ENCODE peak calls at places on chromosomes 11 and 22, in ten cellular contexts. Z is lower leg skin; F is HCEC 1CT; P is activated CD4-positive, alpha-beta T cell treated with anti-CD3 and anti-CD28 coated beads, Interleukin-2, amount 50 U/mL, for 48 hours; I is caudate nucleus; L is amniotic epithelial cell; N is central memory CD4-positive, alpha-beta T cell; J is fibroblast of pulmonary artery; S is uterus; K is AG09319. G is an unnamed sample.

GRCh38 chr11:44590769-44591168 is 25.3 kb downstream of the CD82 start:
- DNase-seq in K (no peak), P (no peak), N (no peak), Z (no peak), L (no peak), S (no peak), I (no peak), F (no peak), J (no peak), G (no peak)

GRCh38 chr22:26461188-26461810 is 22.3 kb downstream of the HPS4 start:
- DNase-seq in S (peak), K (no peak), L (peak), J (peak), Z (peak), N (no peak), F (peak), I (no peak), P (peak), G (peak)

GRCh38 chr11:134228625-134229024 is 4.2 kb downstream of the VPS26B start:
- DNase-seq in S (no peak), P (peak), Z (peak), J (no peak), K (no peak), N (no peak), I (no peak), F (no peak), L (no peak), G (no peak)

GRCh38 chr11:8239056-8239455 is 24.6 kb downstream of the LMO1 start:
- DNase-seq in S (no peak), I (no peak), J (no peak), N (no peak), K (no peak), Z (no peak), L (no peak), F (no peak), P (no peak), G (no peak)

GRCh38 chr22:35540600-35541253 is at the start of gene RASD2:
- DNase-seq in K (no peak), I (peak), P (peak), S (peak), L (peak), Z (no peak), J (no peak), N (peak), F (no peak), G (peak)

GRCh38 chr11:96254087-96254486 is 88.9 kb downstream of the MAML2 start:
- DNase-seq in J (peak), L (peak), F (no peak), P (no peak), N (peak), K (no peak), S (no peak), I (no peak), Z (no peak), G (peak)

GRCh38 chr11:69773626-69774353 is 1.4 kb downstream of the FGF4 start:
- DNase-seq in Z (no peak), F (no peak), S (no peak), I (no peak), J (no peak), K (no peak), L (no peak), N (no peak), P (no peak), G (no peak)

GRCh38 chr11:35139883-35140282 is 912 bp downstream of the CD44 start:
- DNase-seq in F (peak), Z (no peak), S (no peak), J (no peak), P (no peak), I (no peak), K (no peak), N (no peak), L (no peak), G (no peak)

GRCh38 chr11:61670626-61671025 is 9.6 kb upstream of the DAGLA start:
- DNase-seq in L (no peak), S (no peak), K (no peak), I (no peak), N (no peak), F (no peak), Z (no peak), J (no peak), P (no peak), G (no peak)

GRCh38 chr11:69671734-69672465 is 3.3 kb downstream of the LTO1 start:
- DNase-seq in L (no peak), I (no peak), P (no peak), F (no peak), K (no peak), N (no peak), S (no peak), Z (peak), J (no peak), G (no peak)

GRCh38 chr22:44089717-44090570 is 65.8 kb downstream of the PARVB start:
- DNase-seq in F (no peak), L (no peak), Z (no peak), J (no peak), S (no peak), K (no peak), I (no peak), P (no peak), N (no peak), G (no peak)

GRCh38 chr11:34619062-34619516 is 1.8 kb upstream of the EHF start:
- DNase-seq in L (no peak), S (no peak), I (no peak), Z (no peak), N (no peak), P (no peak), J (no peak), K (no peak), F (no peak), G (peak)

GRCh38 chr11:128022007-128022368 is 565.4 kb downstream of the ETS1 start:
- DNase-seq in P (no peak), F (peak), J (peak), N (no peak), S (no peak), I (no peak), K (no peak), Z (no peak), L (peak), G (no peak)

GRCh38 chr11:11444800-11445126 is 91.7 kb upstream of the CSNK2A3 start:
- DNase-seq in J (no peak), P (no peak), Z (no peak), K (no peak), L (no peak), N (no peak), F (no peak), I (no peak), S (no peak), G (no peak)